ENCODE peak calls at places on chromosome 20, in nine cellular contexts. U is heart right ventricle, L is IMR-90, P is GM23338, S is HFF-Myc, E is nephron progenitor cell, T is stomach, R is ascending aorta, Q is cardiac fibroblast. Y is an unnamed sample.

GRCh38 chr20:55540486-55540885 is 464.8 kb downstream of the CBLN4 start:
- DNase-seq in S (no peak), Q (no peak), L (no peak), U (no peak), E (no peak), T (no peak), P (no peak), R (no peak), Y (no peak)

GRCh38 chr20:49938173-49939163 is 2.3 kb downstream of the RNF114 start:
- DNase-seq in P (no peak), Q (peak), S (no peak), T (peak), U (peak), R (no peak), E (peak), L (peak), Y (no peak)

GRCh38 chr20:46545077-46545826 is 5.2 kb downstream of the OCSTAMP start:
- DNase-seq in T (no peak), E (no peak), S (no peak), U (no peak), P (no peak), L (peak), R (no peak), Q (no peak), Y (no peak)

GRCh38 chr20:33545763-33546162 is 55.9 kb downstream of the CBFA2T2 start:
- DNase-seq in U (no peak), E (no peak), T (no peak), P (no peak), Q (no peak), R (no peak), L (no peak), S (no peak), Y (no peak)

GRCh38 chr20:61850457-61850856 is 215.2 kb downstream of the TAF4 start:
- DNase-seq in R (no peak), U (no peak), E (no peak), T (no peak), Q (no peak), L (no peak), S (no peak), P (no peak), Y (no peak)

GRCh38 chr20:44485078-44485829 is 9.6 kb downstream of the TTPAL start:
- DNase-seq in Q (peak), P (no peak), S (no peak), T (no peak), L (no peak), R (no peak), E (no peak), U (no peak), Y (no peak)

GRCh38 chr20:25659999-25660398 is 36.2 kb upstream of the NANP start:
- DNase-seq in E (no peak), T (no peak), Q (no peak), R (no peak), S (no peak), L (no peak), P (no peak), U (no peak), Y (no peak)

GRCh38 chr20:45951474-45951873 is 17.0 kb downstream of the PCIF1 start:
- DNase-seq in E (no peak), S (no peak), U (no peak), L (no peak), P (no peak), Q (no peak), R (no peak), T (no peak), Y (no peak)

GRCh38 chr20:49636447-49636846 is 68.5 kb upstream of the PTGIS start:
- DNase-seq in R (no peak), E (no peak), L (no peak), U (peak), S (no peak), Q (no peak), T (peak), P (no peak), Y (no peak)

GRCh38 chr20:35207950-35208611 is 18.4 kb upstream of the MMP24 start:
- DNase-seq in Q (peak), T (peak), U (peak), S (peak), P (peak), L (peak), E (peak), R (no peak), Y (peak)

GRCh38 chr20:61253264-61253639 is 1.2 kb downstream of the CDH4 start:
- DNase-seq in T (no peak), E (peak), S (no peak), P (peak), R (no peak), U (no peak), L (peak), Q (peak), Y (no peak)

GRCh38 chr20:63968928-63969760 is 586 bp downstream of the ZNF512B start:
- DNase-seq in S (no peak), U (peak), T (peak), Q (no peak), E (peak), L (no peak), P (peak), R (no peak), Y (peak)

GRCh38 chr20:46575794-46576495 is 25.5 kb upstream of the OCSTAMP start:
- DNase-seq in R (no peak), P (no peak), Q (no peak), S (no peak), E (no peak), L (no peak), U (no peak), T (no peak), Y (no peak)

GRCh38 chr20:12555369-12555768 is 453.4 kb upstream of the SPTLC3 start:
- DNase-seq in E (no peak), U (no peak), P (no peak), L (no peak), Q (no peak), T (no peak), R (no peak), S (no peak), Y (no peak)

GRCh38 chr20:34983995-34984735 is 28.5 kb downstream of the MYH7B start:
- DNase-seq in Q (no peak), T (no peak), R (no peak), E (no peak), S (no peak), L (no peak), U (no peak), P (peak), Y (no peak)

GRCh38 chr20:10449270-10449669 is 14.2 kb downstream of the SLX4IP start:
- DNase-seq in U (no peak), R (no peak), Q (no peak), S (no peak), E (no peak), P (no peak), L (no peak), T (no peak), Y (no peak)

GRCh38 chr20:59765599-59766177 is 161.3 kb downstream of the PHACTR3 start:
- DNase-seq in P (peak), R (no peak), U (no peak), E (peak), Q (no peak), L (no peak), T (no peak), S (no peak), Y (no peak)

GRCh38 chr20:2403291-2404052 is 22.8 kb downstream of the TGM6 start:
- DNase-seq in T (no peak), U (no peak), S (no peak), E (no peak), P (no peak), Q (no peak), L (no peak), R (no peak), Y (no peak)

GRCh38 chr20:34531608-34532265 is 15.5 kb downstream of the DYNLRB1 start:
- DNase-seq in S (no peak), R (no peak), Q (no peak), P (no peak), U (no peak), E (no peak), T (no peak), L (no peak), Y (no peak)

GRCh38 chr20:25623225-25623735 is 534 bp downstream of the NANP start:
- DNase-seq in U (peak), T (peak), E (peak), Q (peak), R (no peak), S (no peak), P (peak), L (peak), Y (peak)

GRCh38 chr20:52761867-52762266 is 210.3 kb upstream of the TSHZ2 start:
- DNase-seq in S (no peak), P (no peak), R (no peak), L (no peak), T (no peak), U (no peak), Q (no peak), E (no peak), Y (no peak)

GRCh38 chr20:14616003-14616402 is 278.6 kb upstream of the FLRT3 start:
- DNase-seq in U (no peak), S (no peak), T (no peak), R (no peak), L (no peak), Q (no peak), P (no peak), E (no peak), Y (no peak)

GRCh38 chr20:50372770-50373088 is 137.5 kb upstream of the PTPN1 start:
- DNase-seq in P (no peak), S (no peak), R (no peak), Q (no peak), L (peak), E (no peak), T (no peak), U (no peak), Y (no peak)

GRCh38 chr20:49420811-49421295 is 61.6 kb downstream of the KCNB1 start:
- DNase-seq in L (no peak), S (no peak), T (no peak), Q (peak), U (no peak), P (no peak), E (no peak), R (no peak), Y (no peak)

GRCh38 chr20:38196592-38196991 is 31.5 kb upstream of the TGM2 start:
- DNase-seq in T (no peak), L (peak), Q (peak), S (no peak), R (peak), E (no peak), P (no peak), U (peak), Y (peak)

GRCh38 chr20:50658804-50659380 is 32.5 kb downstream of the RIPOR3 start:
- DNase-seq in E (no peak), L (no peak), P (no peak), Q (no peak), S (no peak), T (peak), R (no peak), U (peak), Y (no peak)

GRCh38 chr20:59082077-59082740 is 39.6 kb upstream of the PRELID3B start:
- DNase-seq in R (no peak), Q (peak), L (peak), P (peak), E (no peak), U (no peak), T (no peak), S (peak), Y (no peak)

GRCh38 chr20:38973546-38974120 is 11.5 kb downstream of the DHX35 start:
- DNase-seq in T (peak), E (no peak), Q (peak), L (peak), S (no peak), P (no peak), U (peak), R (no peak), Y (no peak)

GRCh38 chr20:31861346-31862156 is 8.8 kb downstream of the DUSP15 start:
- DNase-seq in T (peak), L (peak), R (no peak), Q (no peak), E (peak), S (no peak), P (peak), U (peak), Y (no peak)

GRCh38 chr20:34951652-34952051 is 4.0 kb downstream of the GSS start:
- DNase-seq in Q (no peak), R (no peak), U (peak), P (no peak), L (no peak), E (no peak), S (no peak), T (no peak), Y (no peak)

GRCh38 chr20:23387118-23387443 is 25.1 kb downstream of the GZF1 start:
- DNase-seq in P (no peak), L (no peak), E (no peak), U (no peak), S (no peak), T (no peak), R (no peak), Q (no peak), Y (no peak)

GRCh38 chr20:45359406-45360148 is 3.4 kb upstream of the SYS1 start:
- DNase-seq in S (no peak), T (peak), L (no peak), P (no peak), U (no peak), E (no peak), Q (peak), R (no peak), Y (peak)

DNA sequence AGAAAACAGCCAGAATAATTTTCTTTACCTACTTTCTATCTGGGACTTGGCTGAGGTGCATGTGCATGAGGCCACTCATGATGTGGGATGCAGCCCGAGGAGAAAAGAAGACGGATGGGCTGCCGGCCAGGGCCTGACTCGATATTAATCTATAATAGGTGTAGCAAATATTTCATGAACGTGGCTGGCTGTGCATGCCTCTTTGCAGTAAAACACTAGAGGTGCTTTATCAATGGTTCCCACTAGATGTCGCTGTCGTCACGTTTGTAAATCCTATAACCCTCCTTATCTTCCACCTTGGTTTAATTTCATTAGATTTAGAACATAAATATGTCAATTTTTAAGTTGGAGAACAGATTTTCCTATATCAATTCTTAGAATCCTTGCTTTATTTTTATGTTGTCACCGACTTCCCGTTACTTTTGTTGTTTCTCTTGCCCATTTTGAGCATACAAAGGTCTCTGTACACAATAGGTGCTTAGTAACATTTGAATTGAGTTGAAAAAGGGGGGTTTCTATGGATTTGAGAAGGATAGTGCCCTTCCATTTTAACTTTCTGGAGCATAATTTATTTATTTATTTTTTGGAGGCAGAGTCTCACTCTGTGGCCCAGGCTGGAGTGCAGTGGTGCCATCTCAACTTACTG is 19.6 kb upstream of the FERMT1 start:
- DNase-seq in E (peak), L (peak), Q (peak), P (peak), U (peak), T (peak), S (peak), R (no peak), Y (no peak)
- TF ChIP-seq CTCF in E (peak), L (peak), Q (peak), P (peak), U (peak), T (peak), S (peak), R (peak), Y (no peak)

DNA sequence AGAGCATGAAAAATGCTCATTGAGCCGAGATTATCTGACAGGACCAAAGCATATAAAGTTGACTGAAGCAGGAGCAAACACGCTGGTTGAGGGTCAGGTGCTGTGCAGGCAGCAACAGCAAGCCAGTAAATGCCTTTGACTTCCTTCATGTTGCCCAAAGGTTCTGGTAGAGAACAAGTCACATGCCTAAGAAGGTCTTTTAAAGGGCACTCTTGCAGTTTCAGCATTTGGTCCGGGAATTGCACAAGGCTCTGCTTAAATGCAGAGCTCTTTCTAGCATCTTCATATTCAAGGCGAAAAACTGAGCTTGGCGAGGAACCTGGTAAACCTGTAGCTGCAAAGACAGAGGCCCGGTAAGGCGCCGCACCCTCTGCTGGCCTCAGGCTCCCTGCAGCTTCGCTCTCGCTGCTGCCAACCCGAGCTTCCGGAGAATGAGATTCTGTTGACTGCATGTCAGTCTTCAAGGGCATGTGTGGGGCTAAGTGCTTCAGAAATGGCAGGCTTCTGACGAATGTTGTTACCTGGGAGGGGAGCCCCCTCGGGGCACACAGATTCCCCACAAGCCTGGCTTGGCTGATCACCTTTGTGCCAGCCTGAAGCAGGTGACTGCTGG is 205.2 kb downstream of the KIF16B start:
- DNase-seq in T (no peak), R (no peak), U (no peak), Q (no peak), L (no peak), P (no peak), E (no peak), S (no peak), Y (no peak)
- TF ChIP-seq CTCF in T (no peak), R (no peak), U (no peak), Q (no peak), L (no peak), P (no peak), E (no peak), S (no peak), Y (no peak)

DNA sequence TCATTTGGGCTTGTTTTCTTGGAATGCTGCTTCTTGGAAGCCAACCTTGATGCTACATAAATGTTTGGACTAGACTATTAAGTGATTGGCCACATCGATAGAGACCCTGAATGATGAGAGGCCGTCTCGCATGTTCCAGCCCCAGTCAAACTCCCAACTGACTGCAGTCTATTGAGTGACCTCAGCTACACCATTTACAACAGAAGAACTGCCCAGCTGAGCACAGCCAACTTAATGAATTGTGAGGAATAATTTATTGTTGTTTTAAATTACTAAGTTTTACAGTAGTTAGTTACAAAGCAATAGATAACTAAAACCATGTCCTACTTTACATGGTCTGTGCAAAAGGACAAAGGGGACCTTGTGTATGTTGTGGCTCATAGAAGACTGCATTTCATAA is 63.0 kb downstream of the PLCB4 start:
- DNase-seq in R (no peak), Q (no peak), P (no peak), T (no peak), U (no peak), L (no peak), S (no peak), E (no peak), Y (no peak)
- TF ChIP-seq CTCF in R (no peak), Q (no peak), P (no peak), T (no peak), U (no peak), L (no peak), S (no peak), E (no peak), Y (no peak)

GRCh38 chr20:4482378-4482777 is 239.3 kb upstream of the PRND start:
- DNase-seq in L (no peak), T (no peak), S (no peak), Q (no peak), U (no peak), P (no peak), E (no peak), R (no peak), Y (no peak)
- TF ChIP-seq CTCF in L (no peak), T (no peak), S (no peak), Q (no peak), U (no peak), P (no peak), E (no peak), R (no peak), Y (no peak)

Y was measured in omental fat pad.